ENCODE peak calls at places on chromosomes 12 and 14, in six cellular contexts. One of them, this sample, is unnamed.
A peak's percentile ranks its signal among the peaks of the same experiment; 100 is the strongest.

GRCh38 chr14:61562321-61563161 is 132.8 kb upstream of the HIF1A start:
- DNase-seq in HepG2: peak; percentile 90
- DNase-seq in GM12891: no peak
- DNase-seq in K562: peak; percentile 74
- DNase-seq in GM12878: no peak
- DNase-seq in H1: no peak
- DNase-seq in this sample: no peak

GRCh38 chr14:52871606-52872005 is 79.2 kb downstream of the FERMT2 start:
- DNase-seq in GM12878: no peak
- DNase-seq in HepG2: no peak
- DNase-seq in K562: no peak
- DNase-seq in H1: no peak
- DNase-seq in GM12891: no peak
- DNase-seq in this sample: no peak

GRCh38 chr12:42960087-42960527 is 370.6 kb upstream of the PRICKLE1 start:
- DNase-seq in GM12891: no peak
- DNase-seq in HepG2: no peak
- DNase-seq in H1: no peak
- DNase-seq in K562: no peak
- DNase-seq in GM12878: no peak
- DNase-seq in this sample: no peak

GRCh38 chr14:28308727-28309126 is 457.9 kb upstream of the FOXG1 start:
- DNase-seq in GM12878: no peak
- DNase-seq in K562: no peak
- DNase-seq in GM12891: no peak
- DNase-seq in H1: no peak
- DNase-seq in HepG2: no peak
- DNase-seq in this sample: no peak

GRCh38 chr14:58280954-58281787 is 17.2 kb upstream of the ARID4A start:
- DNase-seq in H1: no peak
- DNase-seq in HepG2: no peak
- DNase-seq in K562: peak; percentile 69
- DNase-seq in GM12878: peak; percentile 27
- DNase-seq in GM12891: peak; percentile 12
- DNase-seq in this sample: no peak

GRCh38 chr12:6110006-6110405 is 14.5 kb downstream of the VWF start:
- DNase-seq in H1: no peak
- DNase-seq in GM12878: no peak
- DNase-seq in HepG2: no peak
- DNase-seq in K562: no peak
- DNase-seq in GM12891: no peak
- DNase-seq in this sample: no peak

GRCh38 chr14:100286484-100287191 is 19.6 kb downstream of the SLC25A29 start:
- DNase-seq in GM12891: no peak
- DNase-seq in K562: no peak
- DNase-seq in HepG2: no peak
- DNase-seq in GM12878: no peak
- DNase-seq in H1: peak; percentile 54
- DNase-seq in this sample: no peak

GRCh38 chr14:50335989-50336391 is 23.9 kb downstream of the DMAC2L start:
- DNase-seq in K562: peak; percentile 37
- DNase-seq in HepG2: no peak
- DNase-seq in GM12878: no peak
- DNase-seq in GM12891: no peak
- DNase-seq in H1: no peak
- DNase-seq in this sample: no peak

GRCh38 chr12:63086149-63086915 is 64.7 kb downstream of the AVPR1A start:
- DNase-seq in H1: no peak
- DNase-seq in GM12878: no peak
- DNase-seq in K562: no peak
- DNase-seq in HepG2: no peak
- DNase-seq in GM12891: no peak
- DNase-seq in this sample: no peak

GRCh38 chr12:44626883-44627282 is 249.2 kb downstream of the NELL2 start:
- DNase-seq in GM12878: no peak
- DNase-seq in K562: no peak
- DNase-seq in H1: no peak
- DNase-seq in GM12891: no peak
- DNase-seq in HepG2: no peak
- DNase-seq in this sample: no peak

GRCh38 chr14:89378119-89378518 is 38.9 kb downstream of the FOXN3 start:
- DNase-seq in H1: no peak
- DNase-seq in GM12878: no peak
- DNase-seq in HepG2: no peak
- DNase-seq in GM12891: no peak
- DNase-seq in K562: no peak
- DNase-seq in this sample: no peak

GRCh38 chr14:42192659-42193425 is 586.2 kb downstream of the LRFN5 start:
- DNase-seq in GM12878: no peak
- DNase-seq in H1: no peak
- DNase-seq in GM12891: no peak
- DNase-seq in K562: no peak
- DNase-seq in HepG2: no peak
- DNase-seq in this sample: no peak

GRCh38 chr12:91109148-91109564 is 2.1 kb downstream of the LUM start:
- DNase-seq in H1: peak; percentile 90
- DNase-seq in K562: peak; percentile 7
- DNase-seq in GM12891: no peak
- DNase-seq in GM12878: peak; percentile 15
- DNase-seq in HepG2: peak; percentile 20
- DNase-seq in this sample: no peak

GRCh38 chr12:125169870-125170269 is 104.6 kb downstream of the AACS start:
- DNase-seq in GM12891: no peak
- DNase-seq in HepG2: no peak
- DNase-seq in GM12878: no peak
- DNase-seq in K562: no peak
- DNase-seq in H1: no peak
- DNase-seq in this sample: no peak

GRCh38 chr14:22564463-22564862 is 24.6 kb downstream of the DAD1 start:
- DNase-seq in K562: no peak
- DNase-seq in GM12891: no peak
- DNase-seq in GM12878: no peak
- DNase-seq in H1: no peak
- DNase-seq in HepG2: no peak
- DNase-seq in this sample: no peak

GRCh38 chr12:47818701-47819543 is 781 bp downstream of the HDAC7 start:
- DNase-seq in H1: peak; percentile 84
- DNase-seq in GM12878: no peak
- DNase-seq in GM12891: no peak
- DNase-seq in K562: peak; percentile 77
- DNase-seq in HepG2: peak; percentile 50
- DNase-seq in this sample: peak; percentile 53

GRCh38 chr14:68814376-68815287 is 21.8 kb upstream of the ZFP36L1 start:
- DNase-seq in K562: peak; percentile 58
- DNase-seq in GM12891: no peak
- DNase-seq in HepG2: peak; percentile 74
- DNase-seq in H1: no peak
- DNase-seq in GM12878: peak; percentile 84
- DNase-seq in this sample: no peak

GRCh38 chr12:75322464-75322863 is 7.7 kb downstream of the CAPS2 start:
- DNase-seq in K562: no peak
- DNase-seq in HepG2: no peak
- DNase-seq in GM12891: no peak
- DNase-seq in GM12878: no peak
- DNase-seq in H1: no peak
- DNase-seq in this sample: no peak

GRCh38 chr12:86597431-86597830 is 341.2 kb upstream of the MGAT4C start:
- DNase-seq in GM12891: no peak
- DNase-seq in HepG2: no peak
- DNase-seq in K562: no peak
- DNase-seq in H1: no peak
- DNase-seq in GM12878: no peak
- DNase-seq in this sample: no peak

GRCh38 chr12:116588390-116589028 is 29.3 kb downstream of the MAP1LC3B2 start:
- DNase-seq in K562: no peak
- DNase-seq in HepG2: no peak
- DNase-seq in GM12878: no peak
- DNase-seq in H1: no peak
- DNase-seq in GM12891: no peak
- DNase-seq in this sample: no peak
- TF ChIP-seq POLR2AphosphoS5 in K562: no peak
- TF ChIP-seq POLR2AphosphoS5 in HepG2: no peak
- TF ChIP-seq POLR2AphosphoS5 in GM12878: no peak
- TF ChIP-seq POLR2AphosphoS5 in H1: no peak
- TF ChIP-seq POLR2AphosphoS5 in GM12891: no peak
- TF ChIP-seq POLR2AphosphoS5 in this sample: no peak

GRCh38 chr12:56081393-56082347 is 1.7 kb downstream of the ERBB3 start:
- DNase-seq in H1: no peak
- DNase-seq in GM12878: no peak
- DNase-seq in K562: no peak
- DNase-seq in HepG2: peak; percentile 99
- DNase-seq in GM12891: no peak
- DNase-seq in this sample: no peak
- TF ChIP-seq POLR2A in H1: no peak
- TF ChIP-seq POLR2A in GM12878: no peak
- TF ChIP-seq POLR2A in K562: no peak
- TF ChIP-seq POLR2A in HepG2: peak; percentile 80
- TF ChIP-seq POLR2A in GM12891: no peak
- TF ChIP-seq POLR2A in this sample: no peak

DNA sequence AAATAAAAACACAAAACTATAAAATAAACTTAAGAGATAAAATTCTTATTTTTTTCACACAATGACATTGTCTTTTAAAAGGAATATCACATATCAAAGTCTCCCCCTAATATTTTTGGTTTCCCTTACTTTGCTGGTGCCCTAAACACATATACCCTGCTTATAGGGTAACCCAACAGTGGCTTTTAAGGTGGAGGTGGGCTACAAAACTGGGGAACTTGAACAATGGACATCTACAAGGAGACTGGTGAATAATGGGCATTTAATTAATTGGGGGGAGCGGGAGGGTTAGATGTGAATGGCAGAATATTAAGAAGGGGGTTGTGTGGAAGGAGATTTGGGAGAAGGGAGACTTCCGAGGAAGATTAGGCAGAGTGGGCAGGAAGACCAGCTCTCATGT is 9.6 kb downstream of the B4GALNT1 start:
- DNase-seq in HepG2: no peak
- DNase-seq in GM12891: no peak
- DNase-seq in H1: no peak
- DNase-seq in GM12878: no peak
- DNase-seq in K562: no peak
- DNase-seq in this sample: no peak
- TF ChIP-seq TAF1 in HepG2: no peak
- TF ChIP-seq TAF1 in GM12891: no peak
- TF ChIP-seq TAF1 in H1: no peak
- TF ChIP-seq TAF1 in GM12878: no peak
- TF ChIP-seq TAF1 in K562: no peak
- TF ChIP-seq TAF1 in this sample: no peak

DNA sequence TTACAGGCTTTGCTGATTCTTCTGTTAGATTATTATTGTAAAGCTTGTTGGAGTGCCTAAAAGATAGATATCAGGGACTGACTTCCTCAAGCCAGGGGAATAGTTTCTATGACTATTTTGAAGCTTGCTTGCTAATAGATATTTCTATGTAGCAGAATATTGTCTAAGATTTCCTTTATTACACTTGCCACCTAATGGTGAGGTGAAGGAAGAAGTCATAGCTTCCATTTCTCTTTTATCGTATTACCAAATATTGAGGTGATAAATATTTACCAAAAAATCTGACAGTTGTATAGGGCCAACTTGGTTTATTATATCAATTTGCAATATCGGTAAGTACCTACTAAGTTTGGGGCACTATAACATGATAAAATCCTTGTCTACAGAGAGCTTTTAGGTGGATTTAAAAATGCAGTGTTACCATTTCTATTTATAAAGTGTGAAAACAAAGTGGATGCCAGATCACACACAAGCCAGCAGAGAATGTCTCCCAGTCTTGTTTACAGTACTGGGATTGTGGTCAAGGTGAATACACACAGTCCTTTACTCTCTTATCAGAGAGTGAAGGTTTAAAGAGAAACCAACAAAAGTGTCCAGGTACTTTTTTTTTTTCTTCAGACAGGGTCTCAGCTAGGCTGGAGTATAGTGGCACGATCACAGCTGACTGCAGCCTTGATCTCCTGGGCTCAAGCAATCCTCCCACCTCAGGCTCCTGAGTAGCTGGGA is 137.9 kb downstream of the IGF1 start:
- DNase-seq in K562: no peak
- DNase-seq in HepG2: peak; percentile 42
- DNase-seq in H1: no peak
- DNase-seq in GM12891: no peak
- DNase-seq in GM12878: no peak
- DNase-seq in this sample: no peak
- TF ChIP-seq POLR2AphosphoS5 in K562: no peak
- TF ChIP-seq POLR2AphosphoS5 in HepG2: no peak
- TF ChIP-seq POLR2AphosphoS5 in H1: no peak
- TF ChIP-seq POLR2AphosphoS5 in GM12891: no peak
- TF ChIP-seq POLR2AphosphoS5 in GM12878: no peak
- TF ChIP-seq POLR2AphosphoS5 in this sample: no peak

GRCh38 chr12:56158926-56159461 is 835 bp downstream of the MYL6 start:
- DNase-seq in H1: peak; percentile 66
- DNase-seq in HepG2: peak; percentile 70
- DNase-seq in GM12878: no peak
- DNase-seq in K562: peak; percentile 47
- DNase-seq in GM12891: no peak
- DNase-seq in this sample: no peak
- TF ChIP-seq POLR2A in H1: peak; percentile 83
- TF ChIP-seq POLR2A in HepG2: peak; percentile 64
- TF ChIP-seq POLR2A in GM12878: peak; percentile 31
- TF ChIP-seq POLR2A in K562: no peak
- TF ChIP-seq POLR2A in GM12891: peak; percentile 16
- TF ChIP-seq POLR2A in this sample: no peak

GRCh38 chr12:132004946-132005345 is 55.2 kb downstream of the EP400 start:
- DNase-seq in GM12891: no peak
- DNase-seq in H1: no peak
- DNase-seq in GM12878: no peak
- DNase-seq in K562: no peak
- DNase-seq in HepG2: no peak
- DNase-seq in this sample: no peak
- TF ChIP-seq TAF1 in GM12891: no peak
- TF ChIP-seq TAF1 in H1: no peak
- TF ChIP-seq TAF1 in GM12878: no peak
- TF ChIP-seq TAF1 in K562: no peak
- TF ChIP-seq TAF1 in HepG2: no peak
- TF ChIP-seq TAF1 in this sample: no peak

GRCh38 chr12:104340917-104341611 is 37.5 kb downstream of the EID3 start:
- DNase-seq in H1: no peak
- DNase-seq in HepG2: no peak
- DNase-seq in K562: no peak
- DNase-seq in GM12878: no peak
- DNase-seq in GM12891: no peak
- DNase-seq in this sample: no peak
- TF ChIP-seq POLR2AphosphoS5 in H1: no peak
- TF ChIP-seq POLR2AphosphoS5 in HepG2: no peak
- TF ChIP-seq POLR2AphosphoS5 in K562: peak; percentile 9
- TF ChIP-seq POLR2AphosphoS5 in GM12878: no peak
- TF ChIP-seq POLR2AphosphoS5 in GM12891: no peak
- TF ChIP-seq POLR2AphosphoS5 in this sample: no peak